ENCODE peak calls at places on chromosomes 16 and 17, in nine cellular contexts. C is OCI-LY7, S is fibroblast of pulmonary artery, A is adrenal gland, D is astrocyte of the spinal cord, P is lung, G is stomach, M is esophagus muscularis mucosa, R is transverse colon. H is an unnamed sample.

GRCh38 chr16:85136213-85136704 is 24.0 kb upstream of the CIBAR2 start:
- DNase-seq in C (peak; percentile 34), S (no peak), A (peak; percentile 69), D (no peak), P (no peak), G (no peak), M (no peak), R (peak; percentile 35), H (no peak)

GRCh38 chr17:40480501-40481003 is 20.9 kb downstream of the TNS4 start:
- DNase-seq in C (peak; percentile 67), S (peak; percentile 84), A (no peak), D (no peak), P (no peak), G (peak; percentile 30), M (no peak), R (peak; percentile 47), H (peak; percentile 63)

GRCh38 chr17:75894049-75894742 is 2.6 kb downstream of the TRIM65 start:
- DNase-seq in C (no peak), S (no peak), A (no peak), D (no peak), P (no peak), G (no peak), M (no peak), R (no peak), H (no peak)

GRCh38 chr17:77822302-77823030 is 136.0 kb upstream of the TNRC6C start:
- DNase-seq in C (no peak), S (peak; percentile 29), A (peak; percentile 28), D (no peak), P (no peak), G (no peak), M (no peak), R (peak; percentile 56), H (no peak)

GRCh38 chr16:20910781-20911321 is 10.3 kb downstream of the LYRM1 start:
- DNase-seq in C (no peak), S (peak; percentile 94), A (no peak), D (peak; percentile 96), P (no peak), G (no peak), M (no peak), R (no peak), H (peak; percentile 96)

GRCh38 chr17:836154-836553 is 54.0 kb downstream of the MRM3 start:
- DNase-seq in C (no peak), S (peak; percentile 21), A (no peak), D (peak; percentile 52), P (no peak), G (no peak), M (no peak), R (no peak), H (no peak)

GRCh38 chr17:77493901-77494663 is 353.3 kb downstream of the SEC14L1 start:
- DNase-seq in C (no peak), S (no peak), A (no peak), D (no peak), P (no peak), G (no peak), M (no peak), R (peak; percentile 3), H (no peak)

GRCh38 chr17:17419621-17420020 is 57.2 kb upstream of the MED9 start:
- DNase-seq in C (no peak), S (no peak), A (no peak), D (no peak), P (no peak), G (no peak), M (no peak), R (no peak), H (no peak)

GRCh38 chr16:2468725-2469398 is 2.2 kb upstream of the NTN3 start:
- DNase-seq in C (peak; percentile 99), S (no peak), A (peak; percentile 62), D (no peak), P (no peak), G (no peak), M (no peak), R (no peak), H (no peak)

GRCh38 chr17:50274142-50274944 is at the start of gene TMEM92:
- DNase-seq in C (no peak), S (no peak), A (no peak), D (peak; percentile 33), P (peak; percentile 79), G (peak; percentile 89), M (no peak), R (peak; percentile 81), H (no peak)

GRCh38 chr16:24906199-24906808 is 60.5 kb downstream of the SLC5A11 start:
- DNase-seq in C (peak; percentile 41), S (peak; percentile 56), A (no peak), D (peak; percentile 36), P (no peak), G (no peak), M (no peak), R (no peak), H (no peak)

GRCh38 chr16:56634715-56635440 is 2.4 kb downstream of the MT1M start:
- DNase-seq in C (no peak), S (no peak), A (no peak), D (no peak), P (no peak), G (no peak), M (no peak), R (no peak), H (no peak)
- H3K4me3 ChIP-seq in C (no peak overlapping the region), S (peak overlapping the region; percentile 22), A (no peak overlapping the region), D (peak overlapping the region; percentile 15), P (no peak overlapping the region), G (peak overlapping the region; percentile 8), M (peak overlapping the region; percentile 22), R (peak overlapping the region; percentile 27), H (no peak overlapping the region)

GRCh38 chr17:82887255-82888164 is 47.7 kb upstream of the ZNF750 start:
- DNase-seq in C (no peak), S (no peak), A (no peak), D (no peak), P (no peak), G (no peak), M (no peak), R (no peak), H (no peak)
- H3K4me3 ChIP-seq in C (no peak overlapping the region), S (no peak overlapping the region), A (no peak overlapping the region), D (no peak overlapping the region), P (no peak overlapping the region), G (no peak overlapping the region), M (no peak overlapping the region), R (no peak overlapping the region), H (no peak overlapping the region)

DNA sequence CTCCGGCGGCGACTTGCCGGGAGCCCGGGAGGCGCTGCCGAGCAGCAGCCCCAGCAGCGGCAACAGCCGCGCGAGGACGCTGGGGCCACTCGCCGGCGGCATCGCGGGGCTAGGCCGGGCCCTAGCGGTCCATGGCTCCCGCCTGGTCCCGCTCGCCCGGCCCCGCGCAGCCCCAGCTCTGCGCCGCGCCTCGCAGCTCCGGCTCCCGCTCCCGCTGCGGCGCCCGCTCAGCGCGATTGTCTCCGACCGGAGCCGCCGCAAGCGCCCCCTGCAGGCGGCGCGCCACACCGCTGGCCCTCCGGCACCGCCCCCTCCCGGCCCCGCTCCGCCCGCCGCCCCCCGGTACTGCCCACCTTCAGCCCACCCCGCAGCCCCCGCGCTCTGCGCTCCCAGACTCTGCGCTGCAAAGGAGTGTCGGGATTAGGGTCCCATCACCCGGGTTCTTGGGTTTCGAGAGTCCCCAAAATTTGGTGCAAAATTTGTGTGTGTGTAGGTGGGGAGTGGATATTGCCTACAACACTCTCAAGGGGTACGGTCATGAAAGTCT is at the start of gene FAM171A2:
- DNase-seq in C (peak; percentile 83), S (peak; percentile 57), A (no peak), D (peak; percentile 24), P (no peak), G (peak; percentile 62), M (no peak), R (peak; percentile 53), H (peak; percentile 23)
- H3K4me3 ChIP-seq in C (peak within 1 kb of the TSS; percentile 77), S (peak within 1 kb of the TSS; percentile 71), A (no peak within 1 kb of the TSS), D (peak within 1 kb of the TSS; percentile 61), P (peak within 1 kb of the TSS; percentile 37), G (peak within 1 kb of the TSS; percentile 57), M (peak within 1 kb of the TSS; percentile 66), R (peak within 1 kb of the TSS; percentile 83), H (peak within 1 kb of the TSS; percentile 51)

DNA sequence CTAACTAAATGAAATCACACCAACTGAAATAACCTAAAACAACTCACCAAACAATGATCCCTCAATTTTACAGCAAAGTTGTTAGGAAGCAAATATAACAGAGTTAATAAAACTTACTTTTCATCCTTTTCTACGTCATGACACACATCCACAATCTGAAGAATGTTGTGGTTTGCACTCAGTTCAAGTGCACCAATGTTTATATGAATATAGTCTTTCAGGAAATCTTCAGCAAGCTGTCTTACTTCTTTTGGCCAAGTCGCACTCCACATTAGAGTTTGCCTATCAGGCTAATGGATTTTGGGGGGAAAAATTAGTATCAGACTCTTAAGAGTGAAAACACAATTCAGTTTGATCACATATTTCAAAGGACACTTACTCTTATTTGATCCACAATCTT is 3.3 kb downstream of the DDX5 start:
- DNase-seq in C (no peak), S (no peak), A (no peak), D (no peak), P (no peak), G (no peak), M (no peak), R (no peak), H (no peak)
- H3K4me3 ChIP-seq in C (no peak overlapping the region), S (no peak overlapping the region), A (no peak overlapping the region), D (no peak overlapping the region), P (no peak overlapping the region), G (no peak overlapping the region), M (no peak overlapping the region), R (no peak overlapping the region), H (no peak overlapping the region)

GRCh38 chr16:88731699-88732098 is 25.4 kb downstream of the CTU2 start:
- DNase-seq in C (no peak), S (no peak), A (peak; percentile 43), D (no peak), P (no peak), G (no peak), M (no peak), R (no peak), H (no peak)
- H3K4me3 ChIP-seq in C (no peak overlapping the region), S (no peak overlapping the region), A (no peak overlapping the region), D (no peak overlapping the region), P (no peak overlapping the region), G (no peak overlapping the region), M (no peak overlapping the region), R (no peak overlapping the region), H (no peak overlapping the region)

DNA sequence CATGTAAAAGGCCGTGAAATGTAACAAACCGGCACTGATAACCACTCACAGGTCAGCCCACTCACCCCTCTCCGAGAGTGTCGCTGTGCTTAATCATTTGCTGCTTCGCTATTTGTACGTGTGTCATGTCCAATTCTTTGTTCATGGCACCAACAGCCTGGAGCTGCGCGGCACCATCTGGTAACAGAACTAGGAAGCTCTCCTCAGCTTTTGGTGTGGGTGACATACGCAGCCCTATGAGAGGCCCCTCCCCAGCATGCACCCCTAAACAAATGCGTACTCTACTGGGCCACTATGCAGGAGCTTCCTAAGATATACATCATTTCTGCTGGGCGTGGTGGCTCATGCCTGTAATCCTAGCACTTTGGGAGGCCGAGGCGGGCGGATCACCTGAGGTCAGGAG is 2.3 kb upstream of the PECAM1 start:
- DNase-seq in C (no peak), S (no peak), A (no peak), D (no peak), P (no peak), G (no peak), M (no peak), R (no peak), H (no peak)
- H3K4me3 ChIP-seq in C (no peak overlapping the region), S (no peak overlapping the region), A (no peak overlapping the region), D (no peak overlapping the region), P (no peak overlapping the region), G (no peak overlapping the region), M (no peak overlapping the region), R (no peak overlapping the region), H (no peak overlapping the region)

H was measured in mammary epithelial cell.